ENCODE peak calls at places on chromosomes 4 and X, in seven cellular contexts. One of them, this sample, is unnamed.

GRCh38 chr4:146927710-146928109 is 18.0 kb downstream of the TTC29 start:
- DNase-seq in HCT116: no peak
- DNase-seq in SK-N-SH: no peak
- DNase-seq in K562: no peak
- DNase-seq in H1: no peak
- DNase-seq in HepG2: no peak
- DNase-seq in GM12878: no peak
- DNase-seq in this sample: no peak

GRCh38 chrX:134171661-134172587 is 65.1 kb upstream of the CCDC160 start:
- DNase-seq in HCT116: no peak
- DNase-seq in SK-N-SH: peak
- DNase-seq in K562: no peak
- DNase-seq in H1: no peak
- DNase-seq in HepG2: no peak
- DNase-seq in GM12878: no peak
- DNase-seq in this sample: no peak

GRCh38 chr4:101355767-101356702 is 8.7 kb upstream of the PPP3CA start:
- DNase-seq in HCT116: peak
- DNase-seq in SK-N-SH: no peak
- DNase-seq in K562: no peak
- DNase-seq in H1: no peak
- DNase-seq in HepG2: peak
- DNase-seq in GM12878: no peak
- DNase-seq in this sample: no peak

GRCh38 chrX:152061083-152061482 is 77.3 kb downstream of the MAGEA10 start:
- DNase-seq in HCT116: no peak
- DNase-seq in SK-N-SH: no peak
- DNase-seq in K562: no peak
- DNase-seq in H1: no peak
- DNase-seq in HepG2: no peak
- DNase-seq in GM12878: no peak
- DNase-seq in this sample: no peak

GRCh38 chrX:134753185-134754008 is 95.1 kb upstream of the PLAC1 start:
- DNase-seq in HCT116: no peak
- DNase-seq in SK-N-SH: no peak
- DNase-seq in K562: no peak
- DNase-seq in H1: no peak
- DNase-seq in HepG2: peak
- DNase-seq in GM12878: no peak
- DNase-seq in this sample: peak

GRCh38 chrX:72121381-72121780 is 10.3 kb downstream of the RTL5 start:
- DNase-seq in HCT116: no peak
- DNase-seq in SK-N-SH: no peak
- DNase-seq in K562: no peak
- DNase-seq in H1: no peak
- DNase-seq in HepG2: no peak
- DNase-seq in GM12878: no peak
- DNase-seq in this sample: no peak

GRCh38 chr4:95155759-95156451 is 392.9 kb downstream of the UNC5C start:
- DNase-seq in HCT116: peak
- DNase-seq in SK-N-SH: peak
- DNase-seq in K562: peak
- DNase-seq in H1: no peak
- DNase-seq in HepG2: peak
- DNase-seq in GM12878: no peak
- DNase-seq in this sample: no peak

GRCh38 chrX:18075603-18076002 is 145.1 kb downstream of the BEND2 start:
- DNase-seq in HCT116: no peak
- DNase-seq in SK-N-SH: no peak
- DNase-seq in K562: no peak
- DNase-seq in H1: no peak
- DNase-seq in HepG2: no peak
- DNase-seq in GM12878: no peak
- DNase-seq in this sample: no peak

GRCh38 chr4:61200195-61200990 is at the start of gene ADGRL3:
- DNase-seq in HCT116: no peak
- DNase-seq in SK-N-SH: peak
- DNase-seq in K562: no peak
- DNase-seq in H1: peak
- DNase-seq in HepG2: no peak
- DNase-seq in GM12878: no peak
- DNase-seq in this sample: no peak

GRCh38 chrX:67585401-67585800 is 41.6 kb downstream of the AR start:
- DNase-seq in HCT116: no peak
- DNase-seq in SK-N-SH: no peak
- DNase-seq in K562: no peak
- DNase-seq in H1: no peak
- DNase-seq in HepG2: no peak
- DNase-seq in GM12878: no peak
- DNase-seq in this sample: no peak

GRCh38 chrX:103629295-103630170 is 758 bp downstream of the TCEAL1 start:
- DNase-seq in HCT116: no peak
- DNase-seq in SK-N-SH: peak
- DNase-seq in K562: peak
- DNase-seq in H1: no peak
- DNase-seq in HepG2: peak
- DNase-seq in GM12878: no peak
- DNase-seq in this sample: no peak

GRCh38 chr4:128524311-128524710 is 236.7 kb upstream of the PGRMC2 start:
- DNase-seq in HCT116: peak
- DNase-seq in SK-N-SH: no peak
- DNase-seq in K562: no peak
- DNase-seq in H1: no peak
- DNase-seq in HepG2: no peak
- DNase-seq in GM12878: no peak
- DNase-seq in this sample: peak

GRCh38 chr4:5636766-5637670 is 71.3 kb downstream of the EVC2 start:
- DNase-seq in HCT116: no peak
- DNase-seq in SK-N-SH: no peak
- DNase-seq in K562: no peak
- DNase-seq in H1: no peak
- DNase-seq in HepG2: no peak
- DNase-seq in GM12878: no peak
- DNase-seq in this sample: no peak

GRCh38 chr4:71857713-71858451 is 74.0 kb upstream of the GC start:
- DNase-seq in HCT116: no peak
- DNase-seq in SK-N-SH: no peak
- DNase-seq in K562: peak
- DNase-seq in H1: peak
- DNase-seq in HepG2: no peak
- DNase-seq in GM12878: no peak
- DNase-seq in this sample: no peak

GRCh38 chrX:121195719-121196118 is 148.3 kb downstream of the GLUD2 start:
- DNase-seq in HCT116: no peak
- DNase-seq in SK-N-SH: no peak
- DNase-seq in K562: no peak
- DNase-seq in H1: no peak
- DNase-seq in HepG2: no peak
- DNase-seq in GM12878: no peak
- DNase-seq in this sample: no peak

GRCh38 chr4:80197601-80198444 is 520 bp downstream of the PRDM8 start:
- DNase-seq in HCT116: no peak
- DNase-seq in SK-N-SH: peak
- DNase-seq in K562: no peak
- DNase-seq in H1: no peak
- DNase-seq in HepG2: no peak
- DNase-seq in GM12878: no peak
- DNase-seq in this sample: no peak

GRCh38 chrX:53795583-53795982 is 109.1 kb upstream of the HUWE1 start:
- DNase-seq in HCT116: no peak
- DNase-seq in SK-N-SH: no peak
- DNase-seq in K562: no peak
- DNase-seq in H1: no peak
- DNase-seq in HepG2: no peak
- DNase-seq in GM12878: no peak
- DNase-seq in this sample: no peak

GRCh38 chr4:152110780-152111179 is 350.0 kb upstream of the GATB start:
- DNase-seq in HCT116: no peak
- DNase-seq in SK-N-SH: no peak
- DNase-seq in K562: no peak
- DNase-seq in H1: no peak
- DNase-seq in HepG2: no peak
- DNase-seq in GM12878: no peak
- DNase-seq in this sample: no peak

GRCh38 chr4:36812153-36812552 is 432.4 kb upstream of the NWD2 start:
- DNase-seq in HCT116: no peak
- DNase-seq in SK-N-SH: no peak
- DNase-seq in K562: no peak
- DNase-seq in H1: no peak
- DNase-seq in HepG2: no peak
- DNase-seq in GM12878: no peak
- DNase-seq in this sample: no peak

GRCh38 chrX:41900321-41900720 is 23.0 kb downstream of the CASK start:
- DNase-seq in HCT116: no peak
- DNase-seq in SK-N-SH: no peak
- DNase-seq in K562: no peak
- DNase-seq in H1: no peak
- DNase-seq in HepG2: no peak
- DNase-seq in GM12878: no peak
- DNase-seq in this sample: no peak

GRCh38 chr4:47145630-47146029 is 114.3 kb downstream of the GABRB1 start:
- DNase-seq in HCT116: no peak
- DNase-seq in SK-N-SH: no peak
- DNase-seq in K562: no peak
- DNase-seq in H1: no peak
- DNase-seq in HepG2: peak
- DNase-seq in GM12878: peak
- DNase-seq in this sample: no peak

GRCh38 chrX:43121637-43122036 is 343.7 kb upstream of the PPP1R2C start:
- DNase-seq in HCT116: no peak
- DNase-seq in SK-N-SH: no peak
- DNase-seq in K562: no peak
- DNase-seq in H1: no peak
- DNase-seq in HepG2: no peak
- DNase-seq in GM12878: no peak
- DNase-seq in this sample: peak

GRCh38 chr4:158821228-158822009 is 52.6 kb downstream of the FNIP2 start:
- DNase-seq in HCT116: no peak
- DNase-seq in SK-N-SH: no peak
- DNase-seq in K562: no peak
- DNase-seq in H1: no peak
- DNase-seq in HepG2: no peak
- DNase-seq in GM12878: no peak
- DNase-seq in this sample: no peak

GRCh38 chr4:57080781-57081650 is 29.2 kb downstream of the IGFBP7 start:
- DNase-seq in HCT116: no peak
- DNase-seq in SK-N-SH: no peak
- DNase-seq in K562: no peak
- DNase-seq in H1: no peak
- DNase-seq in HepG2: peak
- DNase-seq in GM12878: no peak
- DNase-seq in this sample: no peak

GRCh38 chrX:103839404-103839803 is 7.3 kb upstream of the RAB9B start:
- DNase-seq in HCT116: no peak
- DNase-seq in SK-N-SH: no peak
- DNase-seq in K562: no peak
- DNase-seq in H1: no peak
- DNase-seq in HepG2: no peak
- DNase-seq in GM12878: no peak
- DNase-seq in this sample: no peak

GRCh38 chr4:45172636-45173035 is 446.3 kb upstream of the GNPDA2 start:
- DNase-seq in HCT116: no peak
- DNase-seq in SK-N-SH: no peak
- DNase-seq in K562: no peak
- DNase-seq in H1: no peak
- DNase-seq in HepG2: no peak
- DNase-seq in GM12878: no peak
- DNase-seq in this sample: no peak

GRCh38 chrX:51035746-51036145 is 125.2 kb downstream of the BMP15 start:
- DNase-seq in HCT116: no peak
- DNase-seq in SK-N-SH: no peak
- DNase-seq in K562: no peak
- DNase-seq in H1: no peak
- DNase-seq in HepG2: no peak
- DNase-seq in GM12878: no peak
- DNase-seq in this sample: peak

GRCh38 chr4:152983774-152984411 is 47.8 kb downstream of the FHDC1 start:
- DNase-seq in HCT116: no peak
- DNase-seq in SK-N-SH: no peak
- DNase-seq in K562: no peak
- DNase-seq in H1: no peak
- DNase-seq in HepG2: no peak
- DNase-seq in GM12878: no peak
- DNase-seq in this sample: no peak

GRCh38 chr4:6633091-6633906 is 7.2 kb upstream of the MRFAP1 start:
- DNase-seq in HCT116: no peak
- DNase-seq in SK-N-SH: no peak
- DNase-seq in K562: no peak
- DNase-seq in H1: no peak
- DNase-seq in HepG2: peak
- DNase-seq in GM12878: no peak
- DNase-seq in this sample: peak

GRCh38 chr4:60133414-60133813 is 1066.7 kb upstream of the ADGRL3 start:
- DNase-seq in HCT116: no peak
- DNase-seq in SK-N-SH: no peak
- DNase-seq in K562: no peak
- DNase-seq in H1: no peak
- DNase-seq in HepG2: no peak
- DNase-seq in GM12878: no peak
- DNase-seq in this sample: no peak
- TF ChIP-seq JUND in HCT116: no peak
- TF ChIP-seq JUND in SK-N-SH: no peak
- TF ChIP-seq JUND in K562: no peak
- TF ChIP-seq JUND in H1: no peak
- TF ChIP-seq JUND in HepG2: no peak
- TF ChIP-seq JUND in GM12878: no peak
- TF ChIP-seq JUND in this sample: no peak

GRCh38 chr4:172105918-172106317 is 292.7 kb downstream of the GALNTL6 start:
- DNase-seq in HCT116: no peak
- DNase-seq in SK-N-SH: no peak
- DNase-seq in K562: no peak
- DNase-seq in H1: no peak
- DNase-seq in HepG2: no peak
- DNase-seq in GM12878: no peak
- DNase-seq in this sample: no peak
- TF ChIP-seq JUND in HCT116: no peak
- TF ChIP-seq JUND in SK-N-SH: no peak
- TF ChIP-seq JUND in K562: no peak
- TF ChIP-seq JUND in H1: no peak
- TF ChIP-seq JUND in HepG2: no peak
- TF ChIP-seq JUND in GM12878: no peak
- TF ChIP-seq JUND in this sample: no peak

GRCh38 chr4:1086011-1086410 is 27.4 kb downstream of the RNF212 start:
- DNase-seq in HCT116: no peak
- DNase-seq in SK-N-SH: no peak
- DNase-seq in K562: no peak
- DNase-seq in H1: no peak
- DNase-seq in HepG2: no peak
- DNase-seq in GM12878: no peak
- DNase-seq in this sample: no peak
- TF ChIP-seq JUND in HCT116: no peak
- TF ChIP-seq JUND in SK-N-SH: no peak
- TF ChIP-seq JUND in K562: no peak
- TF ChIP-seq JUND in H1: no peak
- TF ChIP-seq JUND in HepG2: no peak
- TF ChIP-seq JUND in GM12878: no peak
- TF ChIP-seq JUND in this sample: no peak

DNA sequence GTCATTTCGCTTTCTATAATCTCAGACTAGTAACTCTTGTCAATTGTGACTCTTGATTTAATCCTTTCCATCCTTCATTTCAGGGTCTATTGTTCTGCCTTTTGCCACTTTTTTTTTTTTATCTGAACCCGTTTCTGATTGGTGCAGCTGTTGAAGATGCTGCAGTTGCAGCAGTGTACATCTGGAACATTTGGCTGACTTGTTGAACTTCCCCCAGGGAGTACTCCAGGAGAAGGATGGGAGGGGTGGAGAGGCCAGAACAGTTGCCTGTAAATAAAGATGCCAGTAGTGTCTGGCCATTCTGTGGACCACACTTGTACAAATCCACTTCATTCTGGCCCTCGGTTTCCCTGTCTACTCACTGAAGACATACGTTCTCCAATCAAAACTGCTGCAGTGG is 1.0 kb upstream of the EDA start:
- DNase-seq in HCT116: no peak
- DNase-seq in SK-N-SH: no peak
- DNase-seq in K562: no peak
- DNase-seq in H1: no peak
- DNase-seq in HepG2: no peak
- DNase-seq in GM12878: no peak
- DNase-seq in this sample: no peak
- TF ChIP-seq JUND in HCT116: no peak
- TF ChIP-seq JUND in SK-N-SH: no peak
- TF ChIP-seq JUND in K562: no peak
- TF ChIP-seq JUND in H1: no peak
- TF ChIP-seq JUND in HepG2: no peak
- TF ChIP-seq JUND in GM12878: no peak
- TF ChIP-seq JUND in this sample: no peak